ENCODE peak calls at places on chromosome 5, in eight cellular contexts. E, W, S, X, Q, A, Z and N are unnamed samples.

GRCh38 chr5:44949687-44950086 is 140.9 kb downstream of the MRPS30 start:
- DNase-seq in S (no peak), A (no peak), Q (no peak), E (no peak), Z (no peak), W (no peak), X (no peak), N (no peak)

GRCh38 chr5:83844320-83845068 is 123.8 kb upstream of the HAPLN1 start:
- DNase-seq in A (no peak), Z (peak; percentile 65), Q (no peak), W (peak; percentile 53), X (no peak), S (no peak), E (no peak), N (no peak)

GRCh38 chr5:190366-191035 is 794 bp upstream of the LRRC14B start:
- DNase-seq in W (no peak), A (no peak), Z (no peak), S (no peak), E (no peak), X (no peak), Q (no peak), N (no peak)

GRCh38 chr5:76867827-76868693 is 18.2 kb downstream of the S100Z start:
- DNase-seq in Q (peak; percentile 55), A (no peak), X (peak; percentile 55), Z (peak; percentile 71), W (peak; percentile 34), E (peak; percentile 24), S (peak; percentile 10), N (peak; percentile 71)

GRCh38 chr5:68730220-68731010 is 363.4 kb upstream of the SLC30A5 start:
- DNase-seq in Z (peak; percentile 79), Q (peak; percentile 1), E (peak; percentile 14), W (no peak), A (no peak), S (no peak), X (peak; percentile 42), N (no peak)

GRCh38 chr5:10297646-10298204 is 10.0 kb downstream of the CMBL start:
- DNase-seq in E (no peak), S (no peak), Z (no peak), A (no peak), X (no peak), Q (peak; percentile 39), W (no peak), N (no peak)

GRCh38 chr5:113760486-113760885 is 247.0 kb downstream of the YTHDC2 start:
- DNase-seq in A (no peak), W (no peak), S (no peak), X (peak; percentile 23), Z (no peak), E (no peak), Q (no peak), N (no peak)

GRCh38 chr5:54804086-54804485 is 181.3 kb downstream of the ESM1 start:
- DNase-seq in X (no peak), Q (no peak), Z (peak; percentile 40), E (no peak), W (no peak), A (no peak), S (no peak), N (no peak)

GRCh38 chr5:111606194-111606593 is 93.9 kb upstream of the STARD4 start:
- DNase-seq in Z (no peak), Q (no peak), W (no peak), S (no peak), A (no peak), E (no peak), X (peak; percentile 33), N (no peak)